ENCODE peak calls at places on chromosomes 4 and X, in five cellular contexts. L, H, K, X and V are unnamed samples.

GRCh38 chr4:70801265-70801809 is 38.4 kb downstream of the GRSF1 start:
- DNase-seq in L (no peak), H (no peak), K (no peak), X (no peak), V (no peak)

GRCh38 chrX:120857240-120857639 is 18.4 kb downstream of the CT47B1 start:
- DNase-seq in L (no peak), H (no peak), K (no peak), X (no peak), V (no peak)

GRCh38 chrX:42023122-42023521 is 99.8 kb upstream of the CASK start:
- DNase-seq in L (no peak), H (no peak), K (no peak), X (no peak), V (no peak)

GRCh38 chr4:1171306-1172227 is 816 bp downstream of the SPON2 start:
- DNase-seq in L (no peak), H (no peak), K (peak), X (peak), V (no peak)

GRCh38 chr4:8342651-8343050 is 73.1 kb downstream of the HTRA3 start:
- DNase-seq in L (no peak), H (no peak), K (peak), X (no peak), V (no peak)

GRCh38 chr4:111542056-111542455 is 603.2 kb upstream of the FAM241A start:
- DNase-seq in L (no peak), H (no peak), K (no peak), X (no peak), V (no peak)

GRCh38 chr4:137960371-137961050 is 281.6 kb downstream of the SLC7A11 start:
- DNase-seq in L (no peak), H (no peak), K (no peak), X (no peak), V (no peak)

GRCh38 chrX:30304866-30305265 is 4.3 kb downstream of the NR0B1 start:
- DNase-seq in L (no peak), H (no peak), K (no peak), X (no peak), V (no peak)

GRCh38 chrX:7169627-7170026 is 21.7 kb upstream of the PUDP start:
- DNase-seq in L (no peak), H (no peak), K (no peak), X (no peak), V (no peak)

GRCh38 chr4:25888781-25889180 is 25.2 kb upstream of the SMIM20 start:
- DNase-seq in L (no peak), H (no peak), K (no peak), X (no peak), V (no peak)

GRCh38 chrX:115372026-115372610 is 82.6 kb downstream of the LUZP4 start:
- DNase-seq in L (no peak), H (no peak), K (no peak), X (no peak), V (no peak)

GRCh38 chr4:55865228-55865806 is 11.9 kb downstream of the EXOC1 start:
- DNase-seq in L (no peak), H (no peak), K (no peak), X (no peak), V (no peak)

GRCh38 chrX:24643116-24643515 is 4.0 kb downstream of the PCYT1B start:
- DNase-seq in L (no peak), H (no peak), K (no peak), X (no peak), V (no peak)

GRCh38 chrX:110444996-110445395 is 86.3 kb downstream of the RTL9 start:
- DNase-seq in L (no peak), H (no peak), K (no peak), X (no peak), V (no peak)

GRCh38 chr4:119585771-119586170 is 42.8 kb downstream of the PDE5A start:
- DNase-seq in L (no peak), H (no peak), K (no peak), X (no peak), V (no peak)

GRCh38 chrX:47177079-47177478 is 16.6 kb upstream of the UBA1 start:
- DNase-seq in L (peak), H (no peak), K (peak), X (no peak), V (no peak)

GRCh38 chr4:40003986-40004385 is 26.3 kb upstream of the PDS5A start:
- DNase-seq in L (no peak), H (no peak), K (no peak), X (no peak), V (no peak)

GRCh38 chrX:110317820-110318663 is at the start of gene AMMECR1:
- DNase-seq in L (peak), H (peak), K (peak), X (peak), V (peak)

GRCh38 chrX:141989802-141990201 is 86.1 kb downstream of the MAGEC1 start:
- DNase-seq in L (no peak), H (no peak), K (no peak), X (no peak), V (no peak)

GRCh38 chrX:16695079-16695676 is 17.3 kb downstream of the CTPS2 start:
- DNase-seq in L (peak), H (peak), K (no peak), X (peak), V (peak)

GRCh38 chr4:150354214-150354796 is 227.6 kb upstream of the MAB21L2 start:
- DNase-seq in L (no peak), H (no peak), K (no peak), X (no peak), V (no peak)

GRCh38 chr4:186722856-186723206 is 825 bp downstream of the FAT1 start:
- DNase-seq in L (no peak), H (no peak), K (no peak), X (no peak), V (no peak)

GRCh38 chr4:186724048-186724860 is 598 bp upstream of the FAT1 start:
- DNase-seq in L (peak), H (peak), K (peak), X (peak), V (no peak)

GRCh38 chr4:186725422-186726149 is 1.9 kb upstream of the FAT1 start:
- DNase-seq in L (peak), H (peak), K (peak), X (peak), V (no peak)

GRCh38 chr4:186724861-186725419 is 1.3 kb upstream of the FAT1 start:
- DNase-seq in L (no peak), H (no peak), K (no peak), X (peak), V (no peak)

GRCh38 chr4:186723207-186724047 is at the start of gene FAT1:
- DNase-seq in L (peak), H (peak), K (peak), X (peak), V (no peak)
- H3K27ac ChIP-seq in L (peak), H (peak), K (peak), X (peak), V (no peak)

GRCh38 chr4:187232796-187233195 is 509.1 kb upstream of the FAT1 start:
- DNase-seq in L (no peak), H (no peak), K (no peak), X (no peak), V (no peak)

GRCh38 chr4:187232201-187232600 is 508.5 kb upstream of the FAT1 start:
- DNase-seq in L (no peak), H (no peak), K (no peak), X (no peak), V (no peak)

GRCh38 chr4:187224560-187224959 is 500.9 kb upstream of the FAT1 start:
- DNase-seq in L (no peak), H (no peak), K (no peak), X (no peak), V (no peak)

DNA sequence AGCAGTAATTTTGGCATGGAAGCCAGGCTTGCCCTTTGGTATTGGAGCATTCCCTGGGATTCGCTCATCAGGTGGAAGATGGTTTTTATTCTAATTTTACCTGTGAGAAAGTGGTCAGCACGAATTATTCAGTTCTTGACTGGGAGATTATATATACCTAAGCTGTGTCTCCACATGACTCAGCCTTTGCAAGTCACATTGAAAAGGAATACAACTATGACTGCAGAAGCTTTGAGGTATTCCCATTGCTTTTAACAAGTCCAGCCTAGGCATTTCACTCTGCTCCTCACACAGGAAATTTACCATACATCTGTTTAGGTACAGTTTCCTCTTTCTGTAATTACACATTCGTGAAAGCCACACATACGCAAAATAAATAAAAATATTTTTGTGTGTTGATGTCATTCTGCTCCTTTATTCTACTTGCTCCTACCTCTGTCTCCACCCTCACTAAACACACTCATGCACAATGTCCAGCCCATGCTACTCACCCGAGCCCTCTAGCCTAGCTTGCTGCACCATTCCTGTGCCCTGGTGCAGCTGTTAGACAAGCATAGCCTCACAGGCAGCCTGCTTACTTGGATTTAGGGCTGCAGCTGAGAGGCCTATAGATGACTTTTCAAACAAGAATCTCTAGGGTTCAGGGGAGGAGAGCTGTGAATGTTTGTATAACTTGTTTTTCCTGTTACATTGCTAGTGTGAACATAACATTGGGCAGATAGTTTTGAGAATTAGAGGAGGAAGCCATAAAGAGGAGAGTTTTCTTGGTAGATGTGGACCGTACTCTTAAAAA is 504.4 kb upstream of the FAT1 start:
- DNase-seq in L (no peak), H (no peak), K (no peak), X (no peak), V (no peak)
- H3K27ac ChIP-seq in L (no peak), H (no peak), K (no peak), X (no peak), V (no peak)

DNA sequence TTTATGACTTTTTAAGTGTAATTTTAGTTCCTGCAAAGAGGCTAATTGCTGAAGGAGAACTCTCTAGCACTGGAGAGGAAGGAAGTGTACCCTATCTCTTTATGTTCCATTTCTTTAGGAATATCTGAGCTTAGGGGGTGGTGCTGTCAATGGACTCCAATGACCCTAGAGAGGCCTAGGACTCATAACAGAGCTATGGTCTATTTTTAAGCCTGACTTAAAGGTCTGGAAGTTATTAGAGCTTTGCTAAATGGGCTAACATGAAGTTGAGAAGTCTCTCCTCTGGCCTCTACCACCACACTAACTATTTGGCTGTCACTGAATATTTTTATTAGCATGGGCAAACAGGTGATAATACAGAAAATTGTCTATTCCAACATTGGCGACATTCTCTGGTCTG is 152.2 kb downstream of the SPATA18 start:
- DNase-seq in L (no peak), H (no peak), K (no peak), X (no peak), V (no peak)
- H3K27ac ChIP-seq in L (no peak), H (no peak), K (no peak), X (no peak), V (no peak)

DNA sequence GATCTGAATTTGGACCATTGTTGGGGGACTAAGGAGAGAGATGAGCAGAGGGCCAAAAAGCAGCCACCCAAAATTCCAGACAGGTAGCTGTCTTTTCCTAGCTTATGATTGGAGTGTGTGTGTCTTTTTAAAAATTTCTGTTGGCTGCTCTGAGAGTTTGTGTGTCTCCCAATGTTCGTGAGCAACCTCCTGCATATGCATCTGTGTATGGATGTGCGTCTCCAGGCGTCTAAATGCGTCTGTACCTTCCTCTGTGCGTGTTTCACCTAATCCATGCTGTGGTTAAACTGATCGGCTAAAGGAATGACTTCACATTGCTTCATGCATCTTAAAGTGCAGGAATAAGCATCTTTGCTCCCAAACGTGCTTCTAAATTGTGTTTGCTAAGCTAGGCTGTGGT is 65.5 kb upstream of the LAS1L start:
- DNase-seq in L (no peak), H (no peak), K (no peak), X (no peak), V (no peak)
- H3K27ac ChIP-seq in L (no peak), H (peak), K (no peak), X (no peak), V (no peak)

DNA sequence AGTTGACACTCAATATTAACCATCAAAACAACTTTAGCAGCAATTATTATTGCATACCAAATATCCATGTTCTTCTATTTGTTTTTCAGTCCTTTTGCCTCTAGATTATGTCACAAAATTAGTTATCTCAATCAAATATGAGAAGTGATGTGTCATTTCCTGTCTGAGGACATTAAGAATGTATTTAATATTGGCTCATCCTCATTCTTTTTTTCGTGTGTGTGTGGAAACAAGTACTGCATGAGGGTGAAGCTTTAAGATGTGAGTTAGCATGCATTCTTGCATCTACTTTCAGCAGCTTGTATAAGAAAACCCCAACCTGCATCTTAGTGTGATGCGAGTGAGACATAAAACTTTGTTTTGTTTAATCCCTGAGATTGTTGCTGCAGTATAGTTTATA is 301.4 kb downstream of the GRIA2 start:
- DNase-seq in L (no peak), H (no peak), K (no peak), X (no peak), V (no peak)
- H3K27ac ChIP-seq in L (no peak), H (no peak), K (no peak), X (no peak), V (no peak)

GRCh38 chrX:357035-357692 is 29.5 kb downstream of the PPP2R3B start:
- DNase-seq in L (peak), H (no peak), K (no peak), X (no peak), V (peak)
- H3K27ac ChIP-seq in L (no peak), H (no peak), K (no peak), X (no peak), V (peak)

DNA sequence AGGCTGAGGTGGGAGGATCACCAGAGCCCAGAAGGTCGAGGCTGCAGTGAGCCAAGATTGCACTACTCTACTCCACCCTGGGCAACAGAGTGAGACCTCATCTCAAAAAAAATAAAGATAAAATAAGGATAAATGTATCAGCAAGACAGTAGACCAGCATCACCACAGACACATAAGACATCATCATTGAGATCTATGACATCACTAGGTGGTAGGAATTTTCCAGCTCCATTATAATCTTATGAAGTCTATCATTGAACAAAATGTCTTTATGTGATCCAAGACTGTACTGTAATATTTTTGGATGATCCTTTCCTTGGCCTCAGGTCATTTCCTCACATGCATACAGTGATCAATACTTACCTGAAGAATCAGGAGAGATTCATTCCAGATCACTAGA is 8.3 kb upstream of the FAM200B start:
- DNase-seq in L (no peak), H (no peak), K (no peak), X (no peak), V (no peak)
- H3K27ac ChIP-seq in L (no peak), H (no peak), K (no peak), X (no peak), V (no peak)